ENCODE peak calls at places on chromosomes 6 and 20, in eight cellular contexts. P is GM23338, G is progenitor cell of endocrine pancreas, B is neural crest cell, M is heart right ventricle, E is Peyer's patch, Z is HL-60, J is hepatocyte. R is an unnamed sample.
A peak's percentile ranks its signal among the peaks of the same experiment; 100 is the strongest.

GRCh38 chr6:169161572-169162167 is 92.0 kb downstream of the THBS2 start:
- DNase-seq in Z (no peak), G (no peak), M (no peak), P (no peak), E (no peak), J (no peak), B (no peak), R (no peak)

GRCh38 chr6:15378864-15379263 is 133.0 kb downstream of the JARID2 start:
- DNase-seq in J (no peak), G (no peak), Z (no peak), B (no peak), P (no peak), M (no peak), E (no peak), R (no peak)

GRCh38 chr20:1758765-1759164 is 101.2 kb upstream of the SIRPG start:
- DNase-seq in M (no peak), E (no peak), G (no peak), J (no peak), B (no peak), Z (no peak), P (no peak), R (no peak)

GRCh38 chr20:57264151-57264792 is 2.2 kb downstream of the BMP7 start:
- DNase-seq in G (peak; percentile 56), B (no peak), P (peak; percentile 47), J (peak; percentile 64), M (peak; percentile 16), E (no peak), Z (no peak), R (no peak)

GRCh38 chr20:46118481-46119020 is 437 bp downstream of the CD40 start:
- DNase-seq in B (no peak), E (peak; percentile 66), M (peak; percentile 46), P (peak; percentile 81), J (no peak), G (no peak), Z (no peak), R (no peak)

GRCh38 chr6:144217264-144217663 is 66.9 kb downstream of the STX11 start:
- DNase-seq in E (no peak), B (no peak), P (no peak), M (no peak), Z (peak; percentile 24), G (no peak), J (peak; percentile 14), R (no peak)

GRCh38 chr20:63642518-63643247 is 10.5 kb downstream of the STMN3 start:
- DNase-seq in G (no peak), P (peak; percentile 69), Z (no peak), J (no peak), B (no peak), M (no peak), E (no peak), R (no peak)

GRCh38 chr6:123810214-123810613 is 6.5 kb downstream of the NKAIN2 start:
- DNase-seq in M (no peak), E (no peak), Z (no peak), G (no peak), B (no peak), J (no peak), P (no peak), R (no peak)

GRCh38 chr20:50019466-50020256 is 36.9 kb downstream of the SNAI1 start:
- DNase-seq in M (peak; percentile 63), Z (no peak), E (no peak), J (no peak), B (no peak), G (no peak), P (no peak), R (no peak)

GRCh38 chr6:78020586-78020985 is 367.7 kb downstream of the MEI4 start:
- DNase-seq in P (no peak), G (no peak), M (no peak), B (no peak), Z (no peak), J (no peak), E (no peak), R (no peak)

GRCh38 chr6:163356324-163356723 is 58.2 kb upstream of the QKI start:
- DNase-seq in J (no peak), B (no peak), M (peak; percentile 72), Z (peak; percentile 45), P (peak; percentile 41), E (no peak), G (no peak), R (no peak)

GRCh38 chr20:57189713-57190112 is 76.7 kb downstream of the BMP7 start:
- DNase-seq in B (no peak), J (no peak), Z (no peak), E (no peak), G (no peak), M (no peak), P (no peak), R (no peak)

GRCh38 chr6:157822221-157823000 is 635 bp upstream of the SNX9 start:
- DNase-seq in M (peak; percentile 39), J (no peak), G (peak; percentile 26), E (peak; percentile 37), B (peak; percentile 22), Z (no peak), P (peak; percentile 51), R (no peak)

GRCh38 chr6:10073326-10073725 is 341.5 kb downstream of the TFAP2A start:
- DNase-seq in Z (no peak), B (no peak), J (no peak), M (no peak), E (no peak), P (no peak), G (no peak), R (no peak)

GRCh38 chr6:169701218-169701952 is 444 bp downstream of the WDR27 start:
- DNase-seq in B (no peak), Z (no peak), M (no peak), J (no peak), G (no peak), E (peak; percentile 30), P (peak; percentile 52), R (no peak)

GRCh38 chr6:79009819-79010218 is 68.2 kb downstream of the PHIP start:
- DNase-seq in G (no peak), P (no peak), J (no peak), M (no peak), Z (no peak), B (no peak), E (no peak), R (no peak)

GRCh38 chr6:26416288-26416687 is 14.2 kb downstream of the BTN3A1 start:
- DNase-seq in J (no peak), M (no peak), E (no peak), B (no peak), Z (no peak), G (no peak), P (no peak), R (no peak)

GRCh38 chr6:26415791-26416190 is 13.7 kb downstream of the BTN3A1 start:
- DNase-seq in B (no peak), M (no peak), G (no peak), Z (no peak), E (no peak), P (no peak), J (no peak), R (no peak)

GRCh38 chr6:26421259-26422144 is 18.8 kb upstream of the BTN3A3 start:
- DNase-seq in J (peak; percentile 92), P (peak; percentile 97), G (peak; percentile 48), M (peak; percentile 53), E (peak; percentile 64), Z (peak; percentile 60), B (peak; percentile 46), R (peak; percentile 67)

GRCh38 chr6:26422329-26422728 is 18.0 kb upstream of the BTN3A3 start:
- DNase-seq in E (no peak), B (no peak), G (no peak), P (no peak), Z (no peak), M (no peak), J (no peak), R (no peak)

DNA sequence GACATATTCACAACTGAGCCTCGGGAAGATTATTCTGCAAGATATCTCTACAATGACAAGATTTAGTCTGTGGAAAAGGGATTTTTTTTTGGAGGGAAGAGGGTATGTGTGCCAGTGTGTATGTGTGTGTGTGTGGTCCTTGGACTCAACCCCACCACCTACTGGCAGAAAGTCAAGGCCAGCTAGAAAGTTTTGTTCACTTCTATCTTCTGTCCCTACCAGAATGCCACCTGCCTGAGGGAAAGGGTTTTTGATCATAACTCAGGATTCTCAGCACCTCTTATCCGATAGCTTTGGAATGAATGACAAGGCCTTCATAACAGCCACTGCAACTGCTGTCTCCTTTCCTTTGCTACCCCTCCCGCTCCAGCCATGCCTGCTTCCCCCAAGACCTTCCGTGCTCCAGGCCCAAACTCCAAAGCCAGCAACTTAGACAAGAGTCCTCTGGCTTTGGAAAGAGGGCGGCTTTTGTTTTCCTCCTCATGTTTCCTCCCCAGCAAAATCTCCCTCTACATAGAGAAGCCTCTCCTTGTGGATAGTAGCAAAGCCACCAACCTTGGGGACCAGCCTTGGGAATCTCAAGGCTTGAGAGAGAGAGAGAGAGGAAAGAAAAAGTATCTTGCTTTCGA is 18.6 kb downstream of the BTN3A1 start:
- DNase-seq in M (peak; percentile 13), J (peak; percentile 54), G (no peak), Z (peak; percentile 27), E (no peak), P (peak; percentile 81), B (peak; percentile 23), R (peak; percentile 54)
- TF ChIP-seq CTCF in M (no peak), J (peak; percentile 43), G (peak; percentile 58), Z (peak; percentile 31), E (peak; percentile 47), P (peak; percentile 66), B (peak; percentile 60), R (peak; percentile 73)

GRCh38 chr20:45101333-45101850 is 465 bp upstream of the KCNS1 start:
- DNase-seq in J (no peak), G (no peak), P (no peak), B (no peak), M (no peak), E (no peak), Z (no peak), R (no peak)
- TF ChIP-seq CTCF in J (no peak), G (no peak), P (no peak), B (no peak), M (no peak), E (no peak), Z (no peak), R (no peak)

DNA sequence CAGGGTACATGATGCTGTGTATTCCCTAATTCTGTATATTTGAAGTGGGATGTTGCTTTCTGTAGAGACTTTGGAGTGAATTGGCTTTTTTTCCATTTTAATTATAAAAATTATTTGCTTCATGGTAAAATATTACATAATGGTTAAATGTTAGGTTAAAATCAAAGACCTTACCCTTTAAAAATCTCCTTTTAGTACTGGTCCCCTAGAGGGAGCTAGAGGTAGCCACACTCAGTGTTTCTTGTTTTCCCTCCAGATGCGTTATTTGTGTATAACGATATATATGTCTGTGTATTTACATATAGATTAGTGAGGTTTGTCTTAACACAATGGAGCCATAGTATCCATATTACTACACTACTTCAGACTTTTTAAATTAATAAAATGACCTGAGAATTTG is 146.7 kb downstream of the PLCB4 start:
- DNase-seq in E (no peak), J (peak; percentile 13), Z (no peak), M (no peak), P (peak; percentile 61), G (no peak), B (no peak), R (no peak)
- TF ChIP-seq CTCF in E (peak; percentile 41), J (peak; percentile 43), Z (peak; percentile 7), M (no peak), P (peak; percentile 84), G (peak; percentile 45), B (peak; percentile 55), R (peak; percentile 50)

GRCh38 chr6:156174026-156174880 is 602.9 kb upstream of the ARID1B start:
- DNase-seq in P (no peak), E (no peak), Z (no peak), M (no peak), G (no peak), J (no peak), B (no peak), R (no peak)

GRCh38 chr6:156175433-156175832 is 601.7 kb upstream of the ARID1B start:
- DNase-seq in E (no peak), B (no peak), J (no peak), P (no peak), G (no peak), Z (no peak), M (no peak), R (no peak)

GRCh38 chr6:156175971-156176421 is 601.2 kb upstream of the ARID1B start:
- DNase-seq in G (peak; percentile 10), B (no peak), M (peak; percentile 53), J (peak; percentile 37), Z (no peak), E (no peak), P (peak; percentile 82), R (no peak)
- TF ChIP-seq CTCF in G (peak; percentile 56), B (peak; percentile 54), M (no peak), J (peak; percentile 32), Z (no peak), E (peak; percentile 10), P (peak; percentile 51), R (peak; percentile 24)